ENCODE peak calls at places on chromosomes 2 and 18, in five cellular contexts. T, F, X, M and J are unnamed samples.

GRCh38 chr18:812123-812672 is at the start of gene YES1:
- DNase-seq in X (peak; percentile 76), T (peak; percentile 71), M (peak; percentile 81), F (peak; percentile 76), J (peak; percentile 85)

GRCh38 chr2:229273384-229274338 is 2.6 kb upstream of the PID1 start:
- DNase-seq in T (peak; percentile 93), X (peak; percentile 95), M (peak; percentile 82), F (peak; percentile 74), J (no peak)

GRCh38 chr2:169039702-169040101 is 8.6 kb upstream of the ABCB11 start:
- DNase-seq in F (no peak), T (no peak), M (no peak), X (no peak), J (no peak)

GRCh38 chr18:68262697-68263293 is 452.1 kb downstream of the TMX3 start:
- DNase-seq in M (no peak), F (no peak), T (peak; percentile 88), X (no peak), J (no peak)

GRCh38 chr2:15158117-15158516 is 403.0 kb downstream of the NBAS start:
- DNase-seq in X (peak; percentile 67), T (no peak), F (no peak), M (no peak), J (no peak)

GRCh38 chr18:45755936-45756335 is 32.0 kb downstream of the SLC14A1 start:
- DNase-seq in F (peak; percentile 55), T (peak; percentile 94), X (peak; percentile 37), M (peak; percentile 69), J (no peak)

GRCh38 chr2:97858442-97858841 is 137.3 kb downstream of the TMEM131 start:
- DNase-seq in X (no peak), M (no peak), T (no peak), F (no peak), J (no peak)

GRCh38 chr2:600542-601386 is 76.4 kb downstream of the TMEM18 start:
- DNase-seq in F (no peak), M (no peak), X (no peak), T (no peak), J (peak; percentile 72)

GRCh38 chr2:29702276-29702675 is 219.1 kb downstream of the ALK start:
- DNase-seq in F (no peak), X (no peak), M (no peak), T (no peak), J (no peak)

GRCh38 chr2:135607561-135607960 is 76.3 kb downstream of the R3HDM1 start:
- DNase-seq in X (no peak), T (peak; percentile 75), F (no peak), M (no peak), J (no peak)

GRCh38 chr2:202002381-202002780 is 31.3 kb upstream of the FZD7 start:
- DNase-seq in F (no peak), M (no peak), X (no peak), T (no peak), J (no peak)

GRCh38 chr2:136909777-136910176 is 144.4 kb downstream of the THSD7B start:
- DNase-seq in F (no peak), M (no peak), X (no peak), T (no peak), J (no peak)

GRCh38 chr2:35447816-35448215 is 907.8 kb upstream of the CRIM1 start:
- DNase-seq in M (peak; percentile 79), T (no peak), X (no peak), F (no peak), J (no peak)

GRCh38 chr2:20164734-20165242 is 60.1 kb downstream of the SDC1 start:
- DNase-seq in T (peak; percentile 22), F (no peak), M (no peak), X (no peak), J (no peak)

GRCh38 chr2:145383961-145384360 is 864.0 kb upstream of the ZEB2 start:
- DNase-seq in X (no peak), T (no peak), M (no peak), F (no peak), J (no peak)

GRCh38 chr2:118774458-118775133 is 72.9 kb downstream of the EN1 start:
- DNase-seq in M (peak; percentile 71), F (peak; percentile 30), T (peak; percentile 42), X (peak; percentile 8), J (peak; percentile 84)

GRCh38 chr2:71884303-71885042 is 263.2 kb downstream of the CYP26B1 start:
- DNase-seq in F (peak; percentile 82), M (peak; percentile 64), T (peak; percentile 95), X (no peak), J (no peak)

GRCh38 chr18:60044290-60045006 is 144.7 kb downstream of the PMAIP1 start:
- DNase-seq in M (no peak), F (no peak), T (peak; percentile 78), X (no peak), J (no peak)

GRCh38 chr2:45743531-45744391 is 92.3 kb downstream of the PRKCE start:
- DNase-seq in M (no peak), X (no peak), T (peak; percentile 69), F (peak; percentile 25), J (no peak)

GRCh38 chr18:657998-658946 is 819 bp downstream of the TYMS start:
- DNase-seq in F (peak; percentile 77), M (peak; percentile 92), X (peak; percentile 90), T (peak; percentile 87), J (peak; percentile 87)

GRCh38 chr2:166610180-166610919 is 116.3 kb upstream of the SCN7A start:
- DNase-seq in X (no peak), M (no peak), T (no peak), F (no peak), J (peak; percentile 80)

GRCh38 chr2:62423883-62424458 is 82.0 kb downstream of the TMEM17 start:
- DNase-seq in M (no peak), F (peak; percentile 44), X (peak; percentile 13), T (peak; percentile 24), J (no peak)

GRCh38 chr2:191249131-191249813 is 4.1 kb downstream of the MYO1B start:
- DNase-seq in M (no peak), X (no peak), F (no peak), T (no peak), J (no peak)

GRCh38 chr2:213848631-213849030 is 562.2 kb upstream of the VWC2L start:
- DNase-seq in X (no peak), M (peak; percentile 63), F (no peak), T (no peak), J (no peak)

GRCh38 chr18:57772387-57772799 is 30.7 kb downstream of the ATP8B1 start:
- DNase-seq in M (no peak), F (no peak), T (no peak), X (no peak), J (no peak)